ENCODE peak calls at places on chromosomes 16 and 17, in eight cellular contexts. R is activated CD4-positive, CD25-positive, alpha-beta regulatory T cell; Y is cardiac fibroblast; U is OCI-LY7; W is psoas muscle; O is KG1; V is CD8-positive, alpha-beta T cell; M is dermis microvascular lymphatic vessel endothelial cell. A is an unnamed sample.

GRCh38 chr17:48307814-48308411 is 122.1 kb downstream of the SKAP1 start:
- DNase-seq in M (peak), Y (peak), V (peak), U (peak), O (no peak), R (peak), W (peak), A (peak)

GRCh38 chr17:43790311-43790940 is 10.2 kb downstream of the CFAP97D1 start:
- DNase-seq in V (no peak), Y (no peak), R (no peak), M (peak), W (no peak), O (no peak), U (no peak), A (no peak)

GRCh38 chr16:66512589-66513404 is 37.1 kb downstream of the TK2 start:
- DNase-seq in M (peak), U (no peak), Y (peak), V (no peak), O (no peak), W (no peak), R (no peak), A (peak)

GRCh38 chr17:55456307-55457240 is 34.9 kb upstream of the MMD start:
- DNase-seq in R (no peak), M (no peak), Y (no peak), V (no peak), O (no peak), U (no peak), W (no peak), A (peak)

GRCh38 chr17:54694287-54694887 is 206.3 kb upstream of the TOM1L1 start:
- DNase-seq in Y (no peak), U (no peak), M (no peak), V (no peak), O (no peak), W (no peak), R (no peak), A (no peak)

GRCh38 chr16:48385272-48385953 is at the start of gene SIAH1:
- DNase-seq in V (peak), U (peak), Y (peak), M (peak), R (peak), O (peak), W (peak), A (peak)

GRCh38 chr16:15494231-15494630 is 59.8 kb downstream of the BMERB1 start:
- DNase-seq in W (no peak), M (peak), V (no peak), O (no peak), R (no peak), U (no peak), Y (no peak), A (peak)

GRCh38 chr17:48718781-48719641 is 3.3 kb downstream of the PRAC1 start:
- DNase-seq in O (no peak), V (no peak), U (no peak), W (no peak), Y (no peak), M (no peak), R (no peak), A (no peak)

GRCh38 chr17:27771576-27771975 is 28.8 kb downstream of the NOS2 start:
- DNase-seq in U (no peak), O (no peak), R (no peak), M (no peak), Y (no peak), W (no peak), V (no peak), A (no peak)

GRCh38 chr17:27559996-27560481 is 70.9 kb upstream of the LGALS9 start:
- DNase-seq in M (peak), U (no peak), W (peak), V (no peak), Y (peak), R (no peak), O (no peak), A (peak)

GRCh38 chr17:31226373-31226772 is 70.7 kb downstream of the OMG start:
- DNase-seq in U (no peak), R (no peak), W (no peak), O (peak), M (peak), Y (no peak), V (no peak), A (no peak)

GRCh38 chr17:2551493-2551892 is 39.8 kb upstream of the METTL16 start:
- DNase-seq in V (no peak), O (no peak), R (no peak), M (no peak), U (no peak), W (no peak), Y (no peak), A (no peak)

GRCh38 chr17:4246674-4247073 is 17.1 kb downstream of the ANKFY1 start:
- DNase-seq in O (no peak), U (no peak), M (no peak), W (no peak), Y (no peak), V (no peak), R (no peak), A (no peak)

A was measured in ELR.